ENCODE peak calls at places on chromosomes 3 and 15, in six cellular contexts. O, L, Y, X, T and R are unnamed samples.

GRCh38 chr3:10930641-10931040 is 61.9 kb upstream of the SLC6A1 start:
- DNase-seq in O (no peak), L (no peak), Y (no peak), X (no peak), T (no peak), R (no peak)

GRCh38 chr3:192408007-192408655 is 319.2 kb downstream of the FGF12 start:
- DNase-seq in O (no peak), L (no peak), Y (no peak), X (no peak), T (peak; percentile 49), R (no peak)

GRCh38 chr15:74179983-74180688 is 6.6 kb downstream of the ISLR start:
- DNase-seq in O (no peak), L (no peak), Y (peak; percentile 32), X (no peak), T (no peak), R (peak; percentile 48)

GRCh38 chr3:156750874-156751245 is 75.3 kb upstream of the LEKR1 start:
- DNase-seq in O (no peak), L (no peak), Y (no peak), X (no peak), T (no peak), R (no peak)

GRCh38 chr3:100256724-100257123 is 4.1 kb upstream of the TBC1D23 start:
- DNase-seq in O (no peak), L (no peak), Y (no peak), X (no peak), T (no peak), R (no peak)

GRCh38 chr3:173411288-173412064 is 13.9 kb downstream of the NLGN1 start:
- DNase-seq in O (no peak), L (no peak), Y (peak; percentile 52), X (no peak), T (no peak), R (no peak)

GRCh38 chr15:52326758-52327157 is 31.2 kb upstream of the MYO5C start:
- DNase-seq in O (no peak), L (no peak), Y (no peak), X (no peak), T (no peak), R (no peak)

GRCh38 chr15:80925597-80926059 is 64.0 kb downstream of the MESD start:
- DNase-seq in O (peak; percentile 16), L (no peak), Y (no peak), X (no peak), T (no peak), R (no peak)

GRCh38 chr3:46881819-46882376 is 4.4 kb downstream of the PTH1R start:
- DNase-seq in O (no peak), L (no peak), Y (no peak), X (no peak), T (no peak), R (peak; percentile 69)

GRCh38 chr3:152204218-152204617 is 64.5 kb upstream of the MBNL1 start:
- DNase-seq in O (no peak), L (no peak), Y (no peak), X (no peak), T (no peak), R (no peak)

GRCh38 chr3:152206243-152206642 is 62.5 kb upstream of the MBNL1 start:
- DNase-seq in O (no peak), L (no peak), Y (no peak), X (no peak), T (no peak), R (no peak)

GRCh38 chr3:152202976-152203626 is 65.6 kb upstream of the MBNL1 start:
- DNase-seq in O (no peak), L (no peak), Y (no peak), X (no peak), T (no peak), R (no peak)

GRCh38 chr3:152203677-152204076 is 65.1 kb upstream of the MBNL1 start:
- DNase-seq in O (no peak), L (no peak), Y (no peak), X (no peak), T (no peak), R (no peak)

DNA sequence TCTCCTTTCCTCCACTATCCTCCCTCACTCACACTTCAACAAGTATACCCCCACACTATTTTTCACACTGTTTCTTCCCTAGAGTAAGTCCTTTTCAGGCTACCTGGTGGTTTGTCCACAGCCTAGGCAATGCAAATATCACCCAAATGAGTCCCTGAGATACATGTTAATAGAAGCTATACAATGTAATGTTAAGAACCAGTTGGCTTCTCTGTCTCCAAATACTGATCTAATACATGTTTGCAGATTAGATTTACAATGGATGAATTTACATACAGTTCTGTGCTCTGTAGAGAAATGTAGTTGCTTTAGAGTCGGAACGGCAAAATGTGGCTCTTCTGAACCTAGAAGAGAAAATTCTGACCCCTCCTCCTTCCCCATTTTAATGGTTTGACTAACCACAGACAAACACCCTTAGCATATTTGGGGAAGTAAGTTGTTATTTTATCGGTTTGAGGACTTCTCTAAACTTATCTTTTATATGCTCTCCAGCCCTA is 63.6 kb upstream of the MBNL1 start:
- DNase-seq in O (no peak), L (peak; percentile 41), Y (no peak), X (no peak), T (no peak), R (no peak)
- H3K4me3 ChIP-seq in O (no peak overlapping the region), L (peak overlapping the region; percentile 63), Y (peak overlapping the region; percentile 41), X (peak overlapping the region; percentile 30), T (no peak overlapping the region), R (peak overlapping the region; percentile 5)

DNA sequence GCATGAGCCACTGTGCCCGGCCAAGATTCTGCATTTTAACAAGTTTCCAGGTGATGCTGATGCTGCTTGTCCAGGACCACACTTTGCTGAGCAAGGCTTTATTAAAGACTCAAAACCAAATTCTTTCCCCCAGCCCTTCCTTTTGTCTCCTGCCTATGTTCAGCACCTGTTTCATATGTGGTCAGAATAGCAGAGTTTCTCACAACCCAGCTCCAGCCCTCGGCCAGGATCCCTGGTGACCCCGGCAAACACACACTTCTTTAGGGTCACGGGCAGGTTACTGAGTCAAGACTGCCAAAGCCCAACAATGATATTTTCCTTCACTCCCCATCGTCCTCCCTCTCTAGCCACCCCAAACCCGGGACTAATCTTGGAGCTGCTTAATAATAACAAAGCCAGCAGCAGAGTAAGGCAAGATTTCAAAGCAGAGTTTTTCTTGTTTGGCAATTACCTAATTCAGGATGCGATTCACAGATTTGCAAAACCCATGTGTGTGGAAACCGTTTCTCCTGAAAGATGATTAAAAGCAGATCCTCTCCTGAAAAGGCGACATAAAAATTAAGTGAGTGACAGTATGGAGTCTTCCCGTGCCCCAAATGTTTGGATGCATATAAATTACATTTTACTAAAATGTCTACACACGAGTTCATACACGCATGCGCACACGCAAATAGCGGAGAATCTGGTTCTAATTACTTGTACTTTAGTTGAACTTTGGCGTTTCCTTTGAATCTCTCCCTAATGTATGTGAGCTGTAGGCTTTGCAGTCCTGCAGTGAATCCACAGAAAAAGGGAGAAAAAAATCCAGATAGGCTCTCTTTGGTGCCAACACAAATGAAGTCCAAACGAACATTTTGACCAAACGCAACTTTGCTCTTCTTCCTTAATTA is 25.7 kb downstream of the RARB start:
- DNase-seq in O (peak; percentile 58), L (no peak), Y (no peak), X (no peak), T (no peak), R (peak; percentile 66)
- H3K4me3 ChIP-seq in O (peak overlapping the region; percentile 19), L (no peak overlapping the region), Y (no peak overlapping the region), X (no peak overlapping the region), T (no peak overlapping the region), R (peak overlapping the region; percentile 4)

GRCh38 chr3:195441051-195441450 is 1.8 kb downstream of the ACAP2 start:
- DNase-seq in O (no peak), L (no peak), Y (no peak), X (no peak), T (no peak), R (no peak)
- H3K4me3 ChIP-seq in O (peak overlapping the region; percentile 97), L (no peak overlapping the region), Y (peak overlapping the region; percentile 92), X (peak overlapping the region; percentile 89), T (no peak overlapping the region), R (peak overlapping the region; percentile 98)

DNA sequence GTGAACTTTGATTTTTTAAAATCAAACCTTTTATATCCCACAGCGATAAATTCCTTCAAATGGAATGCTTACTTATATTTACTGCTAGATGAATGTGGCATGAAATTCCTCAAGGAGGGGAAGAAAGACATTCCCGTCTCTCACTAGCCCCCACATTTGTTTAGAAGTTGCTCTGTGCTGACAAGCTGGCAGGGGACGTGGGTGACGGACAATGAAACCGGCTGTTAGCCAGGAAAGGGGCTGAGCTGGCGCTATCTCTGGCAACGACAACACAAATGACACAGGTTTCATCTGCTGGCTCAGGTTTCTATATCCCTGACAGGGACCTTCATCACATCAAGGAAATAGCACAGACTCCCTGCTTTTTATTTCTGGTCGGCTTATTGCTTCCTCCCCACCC is 15.8 kb downstream of the RUVBL1 start:
- DNase-seq in O (no peak), L (no peak), Y (no peak), X (no peak), T (peak; percentile 72), R (no peak)
- H3K4me3 ChIP-seq in O (no peak overlapping the region), L (no peak overlapping the region), Y (no peak overlapping the region), X (no peak overlapping the region), T (no peak overlapping the region), R (no peak overlapping the region)